ENCODE peak calls at places on chromosome 1, in six cellular contexts. D is colonic mucosa, Z is pancreas, B is upper lobe of right lung, I is IMR-90, G is transverse colon. J is an unnamed sample.

GRCh38 chr1:180229483-180230415 is at the start of gene LHX4:
- DNase-seq in I (no peak), Z (no peak), G (no peak), D (peak), B (peak), J (no peak)

GRCh38 chr1:203268901-203269653 is 36.2 kb upstream of the BTG2 start:
- DNase-seq in G (no peak), Z (no peak), I (peak), B (no peak), D (peak), J (peak)

GRCh38 chr1:48853006-48853405 is 76.3 kb upstream of the BEND5 start:
- DNase-seq in D (no peak), G (no peak), I (peak), B (no peak), Z (no peak), J (no peak)

GRCh38 chr1:214830956-214831355 is 228.0 kb downstream of the CENPF start:
- DNase-seq in Z (no peak), B (no peak), I (no peak), D (no peak), G (no peak), J (no peak)

GRCh38 chr1:184326278-184326677 is 60.6 kb upstream of the C1orf21 start:
- DNase-seq in D (peak), B (no peak), G (peak), Z (no peak), I (no peak), J (no peak)

GRCh38 chr1:9388628-9389184 is 96.0 kb downstream of the SPSB1 start:
- DNase-seq in G (peak), I (no peak), B (no peak), Z (no peak), D (no peak), J (no peak)

GRCh38 chr1:186500804-186501203 is 39.9 kb upstream of the PDC start:
- DNase-seq in Z (no peak), B (no peak), D (no peak), G (no peak), I (no peak), J (no peak)

GRCh38 chr1:236861560-236862230 is 66.6 kb downstream of the MTR start:
- DNase-seq in Z (no peak), B (no peak), D (no peak), I (peak), G (no peak), J (no peak)

GRCh38 chr1:187261637-187262036 is 432.9 kb downstream of the PLA2G4A start:
- DNase-seq in D (no peak), G (no peak), I (peak), B (no peak), Z (no peak), J (no peak)

GRCh38 chr1:2143814-2144500 is 50.6 kb downstream of the FAAP20 start:
- DNase-seq in D (no peak), B (peak), G (no peak), I (no peak), Z (no peak), J (no peak)

GRCh38 chr1:157154940-157155514 is 16.8 kb upstream of the ETV3 start:
- DNase-seq in G (peak), B (peak), I (peak), Z (peak), D (peak), J (no peak)

GRCh38 chr1:79646885-79647284 is 640.4 kb upstream of the ADGRL4 start:
- DNase-seq in Z (no peak), D (no peak), G (no peak), B (no peak), I (no peak), J (no peak)

GRCh38 chr1:61184035-61184713 is 101.8 kb downstream of the NFIA start:
- DNase-seq in G (peak), B (peak), Z (peak), D (peak), I (peak), J (peak)

GRCh38 chr1:198497326-198498220 is 42.9 kb downstream of the ATP6V1G3 start:
- DNase-seq in Z (no peak), I (peak), G (no peak), D (no peak), B (no peak), J (no peak)

GRCh38 chr1:228366062-228366850 is 40.4 kb downstream of the TRIM11 start:
- DNase-seq in Z (peak), B (peak), I (no peak), G (no peak), D (no peak), J (no peak)

GRCh38 chr1:113101588-113101987 is 28.6 kb downstream of the LRIG2 start:
- DNase-seq in Z (no peak), D (no peak), B (no peak), G (no peak), I (peak), J (no peak)

GRCh38 chr1:169395956-169396355 is 28.0 kb downstream of the BLZF1 start:
- DNase-seq in D (no peak), I (no peak), G (no peak), Z (no peak), B (no peak), J (no peak)

GRCh38 chr1:169387383-169387782 is 19.4 kb downstream of the BLZF1 start:
- DNase-seq in Z (no peak), B (no peak), I (no peak), G (no peak), D (no peak), J (no peak)

GRCh38 chr1:169392406-169392805 is 24.4 kb downstream of the BLZF1 start:
- DNase-seq in G (no peak), I (no peak), D (no peak), Z (no peak), B (no peak), J (no peak)

DNA sequence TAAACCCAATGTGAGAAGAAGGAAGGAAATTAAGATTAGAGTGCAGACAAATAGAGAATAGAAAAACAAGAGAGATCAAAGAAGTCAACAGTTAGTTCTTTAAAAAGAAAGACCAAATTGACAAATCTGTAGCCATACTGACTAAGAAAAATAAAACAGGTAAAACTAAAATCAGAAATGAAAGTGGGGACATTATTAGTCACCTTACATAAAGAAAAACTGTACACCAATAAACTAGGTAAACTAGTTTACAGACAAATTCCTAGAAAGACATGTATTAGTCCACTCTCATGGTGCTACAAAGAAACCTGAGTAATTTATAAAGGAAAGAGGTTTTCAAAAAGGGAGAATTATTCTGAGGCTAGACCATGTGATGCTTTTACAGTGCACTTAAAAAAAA is 22.3 kb downstream of the BLZF1 start:
- DNase-seq in B (no peak), I (no peak), D (no peak), Z (no peak), G (no peak), J (no peak)
- TF ChIP-seq CTCF in B (no peak), I (no peak), D (no peak), Z (no peak), G (no peak), J (no peak)

DNA sequence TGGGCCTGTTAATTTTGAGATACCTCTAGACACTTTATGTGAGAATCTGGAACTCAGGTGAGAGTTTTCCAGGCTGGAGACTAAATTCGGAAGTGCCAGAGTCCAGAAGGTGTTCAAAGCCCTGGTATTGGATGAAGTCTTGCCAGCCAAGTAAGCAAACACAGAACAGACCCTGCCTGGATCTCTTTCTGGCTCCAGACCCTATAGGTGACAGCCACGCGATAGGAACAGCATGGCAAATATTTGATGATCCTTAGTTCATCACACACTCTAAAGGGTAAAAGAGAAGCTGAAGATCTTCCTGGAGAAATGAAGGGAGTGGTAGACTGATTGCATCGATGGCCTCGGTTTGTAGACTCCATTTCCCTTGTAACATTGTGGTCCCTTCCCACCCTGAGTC is 30.7 kb downstream of the SLC1A7 start:
- DNase-seq in D (no peak), I (no peak), G (no peak), B (no peak), Z (no peak), J (no peak)
- H3K4me3 ChIP-seq in D (no peak), I (no peak), G (no peak), B (no peak), Z (no peak), J (no peak)

DNA sequence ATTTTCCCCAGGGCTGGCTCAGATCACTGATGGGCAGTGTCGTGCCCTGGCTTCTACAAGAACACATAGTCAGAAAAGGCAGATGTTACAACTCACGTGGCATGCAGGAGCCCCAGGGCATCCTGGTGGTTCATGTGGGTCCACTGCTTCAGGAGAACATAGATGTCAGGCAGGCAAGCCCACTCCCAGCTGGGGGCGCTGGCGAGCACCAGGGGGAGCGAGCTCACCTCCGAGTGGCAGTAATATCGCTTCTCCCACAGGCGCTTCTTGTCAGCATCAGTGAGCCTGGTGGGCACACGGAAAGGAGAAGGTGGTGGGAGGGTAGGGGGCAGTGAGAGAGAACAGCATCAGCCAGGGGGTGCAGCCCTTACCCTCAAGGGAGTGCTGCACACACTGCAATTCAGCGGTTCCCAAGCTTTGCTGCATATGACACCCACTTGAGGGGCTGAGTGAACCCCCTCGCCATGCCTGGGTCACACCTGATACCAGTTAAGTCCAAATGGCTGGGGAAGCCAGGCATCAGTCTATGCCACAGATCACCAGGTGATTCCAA is 34.3 kb upstream of the PPP1R15B start:
- DNase-seq in I (peak), D (peak), G (peak), B (peak), Z (peak), J (no peak)
- TF ChIP-seq CTCF in I (peak), D (no peak), G (peak), B (no peak), Z (no peak), J (no peak)

DNA sequence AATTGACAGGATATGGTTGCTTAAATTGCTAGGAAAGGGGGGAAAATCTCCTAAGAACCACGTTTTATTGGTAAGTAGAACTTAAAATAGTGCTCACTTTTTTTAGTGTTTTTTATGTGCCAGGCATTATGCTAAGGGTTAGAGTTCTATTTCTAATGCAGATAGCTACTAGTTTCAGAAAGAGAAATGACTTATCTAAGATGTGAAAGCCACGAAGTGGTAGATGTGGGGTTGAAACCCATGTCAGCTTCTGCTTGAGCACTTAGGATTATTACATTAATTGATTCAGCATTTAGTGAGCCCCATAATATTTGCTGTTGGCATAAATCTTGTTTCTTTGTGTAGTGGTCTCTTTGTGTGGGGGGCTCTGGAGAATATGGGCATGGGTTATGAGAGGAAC is 24.7 kb downstream of the CACHD1 start:
- DNase-seq in B (no peak), G (no peak), Z (no peak), I (no peak), D (no peak), J (no peak)
- H3K4me3 ChIP-seq in B (no peak), G (no peak), Z (no peak), I (no peak), D (no peak), J (no peak)

J was measured in prostate gland.